ENCODE peak calls at places on chromosome 16, in five cellular contexts. W is Jurkat, Clone E6-1; A is GM12865; F is amniotic stem cell; Y is neuronal stem cell. E is an unnamed sample.

GRCh38 chr16:50460538-50461399 is 87.4 kb upstream of the NKD1 start:
- DNase-seq in W (no peak), A (no peak), F (no peak), Y (no peak), E (no peak)

GRCh38 chr16:77499373-77500285 is 64.8 kb upstream of the ADAMTS18 start:
- DNase-seq in W (no peak), A (no peak), F (no peak), Y (no peak), E (no peak)

GRCh38 chr16:72099377-72099818 is 5.8 kb downstream of the DHX38 start:
- DNase-seq in W (peak), A (peak), F (no peak), Y (peak), E (no peak)

GRCh38 chr16:13390093-13390985 is 488.9 kb downstream of the SHISA9 start:
- DNase-seq in W (peak), A (peak), F (no peak), Y (no peak), E (no peak)

GRCh38 chr16:10210979-10211378 is 28.8 kb upstream of the GRIN2A start:
- DNase-seq in W (no peak), A (no peak), F (no peak), Y (no peak), E (no peak)

GRCh38 chr16:6165330-6165984 is 1067.9 kb upstream of the EEF2KMT start:
- DNase-seq in W (no peak), A (no peak), F (no peak), Y (peak), E (no peak)

GRCh38 chr16:85568519-85568918 is 44.6 kb upstream of the GSE1 start:
- DNase-seq in W (no peak), A (no peak), F (no peak), Y (no peak), E (no peak)

GRCh38 chr16:31713945-31714898 is 159.4 kb upstream of the ZNF267 start:
- DNase-seq in W (no peak), A (no peak), F (no peak), Y (peak), E (no peak)

GRCh38 chr16:28876016-28876659 is 2.1 kb upstream of the ATP2A1 start:
- DNase-seq in W (no peak), A (no peak), F (no peak), Y (no peak), E (no peak)

GRCh38 chr16:50744911-50745310 is 3.0 kb downstream of the CYLD start:
- DNase-seq in W (no peak), A (no peak), F (no peak), Y (no peak), E (no peak)

GRCh38 chr16:53509906-53510703 is 7.1 kb upstream of the AKTIP start:
- DNase-seq in W (no peak), A (peak), F (peak), Y (peak), E (peak)